ENCODE peak calls at places on chromosomes 11 and 22, in five cellular contexts. One of them, this sample, is unnamed.
A peak's percentile ranks its signal among the peaks of the same experiment; 100 is the strongest.

GRCh38 chr11:110087820-110088534 is 5.2 kb upstream of the ZC3H12C start:
- DNase-seq in psoas muscle: no peak
- DNase-seq in foreskin keratinocyte: no peak
- DNase-seq in colonic mucosa: no peak
- DNase-seq in lower lobe of right lung: no peak
- DNase-seq in this sample: no peak

GRCh38 chr11:65599216-65599954 is 3.8 kb upstream of the KCNK7 start:
- DNase-seq in psoas muscle: no peak
- DNase-seq in foreskin keratinocyte: no peak
- DNase-seq in colonic mucosa: no peak
- DNase-seq in lower lobe of right lung: no peak
- DNase-seq in this sample: no peak

GRCh38 chr11:65968600-65969482 is 7.3 kb downstream of the SART1 start:
- DNase-seq in psoas muscle: no peak
- DNase-seq in foreskin keratinocyte: no peak
- DNase-seq in colonic mucosa: no peak
- DNase-seq in lower lobe of right lung: peak; percentile 66
- DNase-seq in this sample: no peak

GRCh38 chr11:30585892-30586250 is 282 bp downstream of the MPPED2 start:
- DNase-seq in psoas muscle: peak; percentile 58
- DNase-seq in foreskin keratinocyte: no peak
- DNase-seq in colonic mucosa: peak; percentile 17
- DNase-seq in lower lobe of right lung: peak; percentile 32
- DNase-seq in this sample: peak; percentile 44

GRCh38 chr11:20529757-20530156 is 69.7 kb upstream of the SLC6A5 start:
- DNase-seq in psoas muscle: no peak
- DNase-seq in foreskin keratinocyte: no peak
- DNase-seq in colonic mucosa: no peak
- DNase-seq in lower lobe of right lung: no peak
- DNase-seq in this sample: no peak

GRCh38 chr11:44043157-44043556 is 4.6 kb upstream of the ACCSL start:
- DNase-seq in psoas muscle: no peak
- DNase-seq in foreskin keratinocyte: no peak
- DNase-seq in colonic mucosa: no peak
- DNase-seq in lower lobe of right lung: no peak
- DNase-seq in this sample: no peak

GRCh38 chr11:69804769-69805508 is 14.3 kb downstream of the FGF3 start:
- DNase-seq in psoas muscle: no peak
- DNase-seq in foreskin keratinocyte: no peak
- DNase-seq in colonic mucosa: no peak
- DNase-seq in lower lobe of right lung: no peak
- DNase-seq in this sample: no peak

GRCh38 chr11:37595845-37596244 is 997.8 kb upstream of the RAG2 start:
- DNase-seq in psoas muscle: no peak
- DNase-seq in foreskin keratinocyte: no peak
- DNase-seq in colonic mucosa: no peak
- DNase-seq in lower lobe of right lung: no peak
- DNase-seq in this sample: no peak

GRCh38 chr11:61336171-61336935 is 3.3 kb downstream of the TKFC start:
- DNase-seq in psoas muscle: peak; percentile 90
- DNase-seq in foreskin keratinocyte: peak; percentile 37
- DNase-seq in colonic mucosa: peak; percentile 84
- DNase-seq in lower lobe of right lung: peak; percentile 86
- DNase-seq in this sample: peak; percentile 88

GRCh38 chr11:6576471-6577373 is 26.7 kb downstream of the RRP8 start:
- DNase-seq in psoas muscle: no peak
- DNase-seq in foreskin keratinocyte: no peak
- DNase-seq in colonic mucosa: no peak
- DNase-seq in lower lobe of right lung: no peak
- DNase-seq in this sample: no peak

GRCh38 chr22:35470903-35471321 is 69.7 kb upstream of the RASD2 start:
- DNase-seq in psoas muscle: no peak
- DNase-seq in foreskin keratinocyte: no peak
- DNase-seq in colonic mucosa: no peak
- DNase-seq in lower lobe of right lung: no peak
- DNase-seq in this sample: no peak

GRCh38 chr11:108037211-108037610 is 28.5 kb downstream of the CUL5 start:
- DNase-seq in psoas muscle: no peak
- DNase-seq in foreskin keratinocyte: no peak
- DNase-seq in colonic mucosa: no peak
- DNase-seq in lower lobe of right lung: no peak
- DNase-seq in this sample: no peak

GRCh38 chr22:47626428-47627390 is 864.3 kb downstream of the TBC1D22A start:
- DNase-seq in psoas muscle: no peak
- DNase-seq in foreskin keratinocyte: no peak
- DNase-seq in colonic mucosa: no peak
- DNase-seq in lower lobe of right lung: no peak
- DNase-seq in this sample: no peak
- TF ChIP-seq CTCF in psoas muscle: no peak
- TF ChIP-seq CTCF in foreskin keratinocyte: peak; percentile 33
- TF ChIP-seq CTCF in colonic mucosa: no peak
- TF ChIP-seq CTCF in lower lobe of right lung: no peak
- TF ChIP-seq CTCF in this sample: no peak

DNA sequence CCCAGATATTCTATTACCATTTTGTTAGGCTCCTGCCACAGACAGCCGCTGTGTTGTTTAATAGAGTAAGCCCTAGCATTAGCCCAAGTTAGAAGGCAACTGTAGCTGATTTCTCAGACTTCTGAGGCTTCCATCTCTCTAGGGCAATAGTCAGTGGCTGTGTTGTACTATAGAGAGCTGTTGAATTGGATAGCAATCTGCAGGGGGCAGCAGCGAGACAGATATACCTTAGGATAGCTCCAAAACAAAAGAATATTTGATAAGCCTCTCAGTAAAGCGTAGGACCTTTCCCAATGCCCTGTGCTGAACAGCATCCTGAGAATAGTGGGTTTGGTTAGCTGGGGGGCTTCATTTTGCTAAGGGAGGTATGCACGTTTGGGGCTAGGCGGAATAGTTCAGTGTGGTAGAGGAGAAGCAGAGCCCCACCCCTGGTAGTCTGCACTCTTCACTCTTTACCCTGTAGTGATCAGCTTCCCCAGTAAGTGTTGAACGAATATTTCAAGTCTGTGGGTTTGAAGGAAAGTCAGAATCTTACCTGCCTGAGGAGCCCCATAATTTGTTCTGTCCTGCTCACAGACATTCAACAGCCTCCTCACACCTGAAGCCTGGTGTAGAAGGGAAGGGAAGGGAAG is 515.1 kb downstream of the INSC start:
- DNase-seq in psoas muscle: no peak
- DNase-seq in foreskin keratinocyte: no peak
- DNase-seq in colonic mucosa: peak; percentile 65
- DNase-seq in lower lobe of right lung: peak; percentile 55
- DNase-seq in this sample: peak; percentile 87
- TF ChIP-seq CTCF in psoas muscle: peak; percentile 32
- TF ChIP-seq CTCF in foreskin keratinocyte: peak; percentile 51
- TF ChIP-seq CTCF in colonic mucosa: peak; percentile 29
- TF ChIP-seq CTCF in lower lobe of right lung: peak; percentile 36
- TF ChIP-seq CTCF in this sample: no peak

GRCh38 chr11:32434387-32435151 is 770 bp downstream of the WT1 start:
- DNase-seq in psoas muscle: no peak
- DNase-seq in foreskin keratinocyte: no peak
- DNase-seq in colonic mucosa: no peak
- DNase-seq in lower lobe of right lung: no peak
- DNase-seq in this sample: no peak
- TF ChIP-seq CTCF in psoas muscle: no peak
- TF ChIP-seq CTCF in foreskin keratinocyte: peak; percentile 5
- TF ChIP-seq CTCF in colonic mucosa: no peak
- TF ChIP-seq CTCF in lower lobe of right lung: no peak
- TF ChIP-seq CTCF in this sample: no peak

GRCh38 chr22:43515902-43516301 is 104.1 kb downstream of the MPPED1 start:
- DNase-seq in psoas muscle: no peak
- DNase-seq in foreskin keratinocyte: no peak
- DNase-seq in colonic mucosa: no peak
- DNase-seq in lower lobe of right lung: peak; percentile 22
- DNase-seq in this sample: no peak
- TF ChIP-seq CTCF in psoas muscle: no peak
- TF ChIP-seq CTCF in foreskin keratinocyte: peak; percentile 27
- TF ChIP-seq CTCF in colonic mucosa: no peak
- TF ChIP-seq CTCF in lower lobe of right lung: no peak
- TF ChIP-seq CTCF in this sample: no peak

GRCh38 chr11:96168623-96169022 is 174.4 kb downstream of the MAML2 start:
- DNase-seq in psoas muscle: no peak
- DNase-seq in foreskin keratinocyte: peak; percentile 60
- DNase-seq in colonic mucosa: peak; percentile 34
- DNase-seq in lower lobe of right lung: no peak
- DNase-seq in this sample: no peak
- TF ChIP-seq CTCF in psoas muscle: no peak
- TF ChIP-seq CTCF in foreskin keratinocyte: no peak
- TF ChIP-seq CTCF in colonic mucosa: no peak
- TF ChIP-seq CTCF in lower lobe of right lung: no peak
- TF ChIP-seq CTCF in this sample: no peak